ENCODE peak calls at places on chromosomes 7 and 10, in six cellular contexts. C is GM23338, K is neural progenitor cell, E is PC-3, L is GM23248, H is OCI-LY7. J is an unnamed sample.

GRCh38 chr7:158098125-158099030 is 489.2 kb downstream of the PTPRN2 start:
- DNase-seq in L (no peak), C (no peak), H (no peak), E (no peak), K (no peak), J (no peak)

GRCh38 chr7:117138943-117139690 is 183.7 kb downstream of the WNT2 start:
- DNase-seq in C (peak; percentile 63), H (no peak), E (no peak), K (no peak), L (no peak), J (no peak)

GRCh38 chr7:5532520-5533335 is 109.1 kb upstream of the TNRC18 start:
- DNase-seq in C (peak; percentile 50), E (no peak), K (peak; percentile 47), H (peak; percentile 91), L (peak; percentile 42), J (peak; percentile 30)

GRCh38 chr10:26911811-26912461 is 51.2 kb upstream of the ABI1 start:
- DNase-seq in H (peak; percentile 53), C (no peak), L (no peak), K (no peak), E (no peak), J (no peak)

GRCh38 chr10:132962623-132963429 is 20.5 kb upstream of the CFAP46 start:
- DNase-seq in E (no peak), C (no peak), H (no peak), L (peak; percentile 52), K (no peak), J (peak; percentile 7)

GRCh38 chr7:25619963-25620799 is 391.9 kb upstream of the NPVF start:
- DNase-seq in K (no peak), H (peak; percentile 57), E (no peak), C (no peak), L (no peak), J (no peak)

GRCh38 chr10:125629758-125630376 is 53.1 kb downstream of the TEX36 start:
- DNase-seq in E (peak; percentile 68), K (peak; percentile 40), C (peak; percentile 9), H (peak; percentile 49), L (peak; percentile 46), J (peak; percentile 27)

GRCh38 chr7:26397786-26398435 is 106.2 kb downstream of the SNX10 start:
- DNase-seq in E (peak; percentile 14), C (peak; percentile 76), L (peak; percentile 54), K (peak; percentile 78), H (peak; percentile 68), J (peak; percentile 38)

GRCh38 chr10:96359616-96360015 is 814 bp upstream of the OPALIN start:
- DNase-seq in L (no peak), K (no peak), E (no peak), C (no peak), H (no peak), J (no peak)

GRCh38 chr10:77970869-77971803 is 44.6 kb upstream of the DLG5 start:
- DNase-seq in H (peak; percentile 8), K (peak; percentile 56), E (peak; percentile 99), C (peak; percentile 54), L (peak; percentile 95), J (peak; percentile 33)

GRCh38 chr7:70352088-70352487 is 753.8 kb downstream of the AUTS2 start:
- DNase-seq in L (no peak), C (no peak), H (no peak), E (no peak), K (no peak), J (no peak)

GRCh38 chr7:35725280-35725680 is 30.3 kb upstream of the HERPUD2 start:
- DNase-seq in E (no peak), L (no peak), C (peak; percentile 27), H (peak; percentile 91), K (no peak), J (peak; percentile 98)

GRCh38 chr7:104509874-104510273 is 181.5 kb downstream of the LHFPL3 start:
- DNase-seq in L (no peak), C (no peak), K (no peak), H (no peak), E (no peak), J (no peak)

GRCh38 chr10:55215699-55216098 is 414.7 kb upstream of the PCDH15 start:
- DNase-seq in K (no peak), H (no peak), L (no peak), E (no peak), C (no peak), J (no peak)

GRCh38 chr10:97119058-97119832 is 66.5 kb downstream of the SLIT1 start:
- DNase-seq in H (no peak), E (no peak), C (no peak), L (no peak), K (no peak), J (no peak)

GRCh38 chr10:6244510-6244909 is 41.8 kb downstream of the PFKFB3 start:
- DNase-seq in H (no peak), E (no peak), K (peak; percentile 28), L (no peak), C (no peak), J (no peak)

GRCh38 chr10:127649642-127650041 is 87.3 kb upstream of the FOXI2 start:
- DNase-seq in H (peak; percentile 11), K (peak; percentile 69), C (peak; percentile 88), E (peak; percentile 13), L (peak; percentile 1), J (no peak)

DNA sequence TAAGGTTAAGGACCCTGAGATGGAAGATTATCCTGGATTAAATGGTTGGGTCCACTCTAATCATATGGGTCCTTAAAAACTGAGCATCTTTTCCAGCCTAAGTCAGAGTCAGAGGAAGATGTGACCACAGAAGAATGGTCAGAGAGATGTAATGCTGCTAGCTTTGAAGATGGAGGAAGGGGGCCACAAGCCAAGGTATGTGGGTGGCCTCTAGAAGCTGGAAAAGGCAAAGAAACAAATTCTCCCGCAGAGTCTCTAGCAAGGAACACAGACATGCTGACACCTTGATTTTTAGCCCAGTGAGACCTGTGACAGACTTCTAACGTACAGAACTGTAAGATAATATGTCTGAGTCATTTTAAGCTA is 1.5 kb upstream of the EXOC6 start:
- DNase-seq in H (no peak), C (no peak), L (no peak), K (no peak), E (no peak), J (no peak)
- TF ChIP-seq EZH2phosphoT487 in H (no peak), C (no peak), L (no peak), K (no peak), E (no peak), J (no peak)

DNA sequence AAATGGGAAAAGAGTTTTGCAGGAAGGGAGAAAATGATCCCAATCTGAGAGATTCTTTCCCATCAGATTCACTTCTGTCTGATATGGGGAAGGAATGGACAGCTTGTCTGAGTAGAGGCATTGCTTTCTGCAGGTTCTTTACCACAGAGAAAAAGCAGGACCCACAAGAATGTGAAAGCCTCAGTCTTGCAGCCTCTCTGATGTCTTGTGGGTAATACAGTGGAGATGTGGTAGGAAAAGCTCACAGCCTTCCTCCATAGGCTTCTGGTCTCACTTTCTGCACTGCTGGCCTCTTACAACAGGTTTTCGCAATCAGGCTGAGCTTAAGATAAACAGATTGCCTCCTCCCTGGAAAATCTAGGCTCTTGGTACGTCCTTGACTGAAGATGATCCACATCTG is 551 bp downstream of the IFIT1 start:
- DNase-seq in H (no peak), E (no peak), L (peak; percentile 85), K (no peak), C (no peak), J (peak; percentile 82)
- H3K4me3 ChIP-seq in H (no peak overlapping the region), E (peak overlapping the region; percentile 78), L (peak overlapping the region; percentile 93), K (peak overlapping the region; percentile 45), C (peak overlapping the region; percentile 44), J (peak overlapping the region; percentile 35)

GRCh38 chr10:18984531-18984930 is 64.1 kb upstream of the MALRD1 start:
- DNase-seq in H (no peak), K (no peak), E (no peak), L (no peak), C (no peak), J (peak; percentile 88)
- TF ChIP-seq EZH2phosphoT487 in H (no peak), K (no peak), E (no peak), L (no peak), C (no peak), J (no peak)

GRCh38 chr10:43574035-43574892 is at the start of gene ZNF239:
- DNase-seq in K (peak; percentile 85), L (peak; percentile 93), E (peak; percentile 86), C (peak; percentile 91), H (no peak), J (no peak)

GRCh38 chr10:43576062-43576461 is 1.6 kb upstream of the ZNF239 start:
- DNase-seq in K (no peak), E (no peak), C (no peak), H (no peak), L (no peak), J (no peak)

GRCh38 chr10:43574906-43575305 is 490 bp upstream of the ZNF239 start:
- DNase-seq in L (peak; percentile 3), E (no peak), C (no peak), H (no peak), K (no peak), J (no peak)

GRCh38 chr10:43576580-43576979 is 2.2 kb upstream of the ZNF239 start:
- DNase-seq in L (no peak), E (no peak), K (no peak), H (no peak), C (no peak), J (no peak)

DNA sequence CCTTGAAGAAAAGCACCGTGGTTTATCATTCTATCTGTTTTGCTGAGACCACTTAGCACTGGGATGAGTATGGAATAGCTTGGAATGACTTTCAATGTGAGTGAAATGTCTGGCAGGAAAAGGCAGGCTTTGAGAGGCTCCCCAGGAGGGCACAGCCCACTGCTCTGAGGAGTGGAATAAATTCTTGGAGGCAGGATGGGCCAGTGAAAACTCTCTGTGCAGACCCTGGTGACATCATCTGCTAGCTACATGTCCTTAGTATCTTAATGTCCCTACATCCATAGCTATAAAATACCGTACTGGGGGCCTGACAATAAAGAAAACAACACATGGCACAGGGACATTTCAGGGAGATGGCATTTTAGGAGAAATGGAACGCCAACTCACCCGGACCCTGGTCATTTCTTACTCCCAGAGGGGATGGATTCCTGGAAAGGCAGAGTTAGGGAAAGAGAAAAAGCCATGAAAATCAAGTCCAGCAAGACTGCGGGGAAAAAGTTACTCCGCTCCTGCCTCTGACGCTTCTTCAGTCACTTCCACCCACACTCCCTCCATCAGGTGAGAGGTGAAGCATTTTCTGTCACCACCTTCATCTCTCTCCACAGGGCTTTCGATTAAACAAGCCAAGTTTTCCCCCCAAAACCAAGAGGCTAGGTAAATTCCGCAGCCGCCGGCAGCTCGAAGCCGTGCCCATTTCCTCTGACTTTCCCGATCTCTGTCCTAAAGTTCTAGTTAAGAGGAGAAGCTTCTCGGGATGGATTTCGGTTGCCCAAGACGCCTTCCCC is 974 bp downstream of the ZNF239 start:
- DNase-seq in E (no peak), C (peak; percentile 14), K (peak; percentile 11), H (no peak), L (peak; percentile 71), J (no peak)
- H3K4me3 ChIP-seq in E (peak overlapping the region; percentile 73), C (peak overlapping the region; percentile 84), K (peak overlapping the region; percentile 45), H (no peak overlapping the region), L (peak overlapping the region; percentile 71), J (no peak overlapping the region)

J was measured in MM.1S.